ENCODE peak calls at places on chromosomes 5 and 9, in four cellular contexts. Y is activated T-cell treated with anti-CD3 and anti-CD28 coated beads for 1 hour; W is activated naive CD8-positive, alpha-beta T cell treated with anti-CD3 and anti-CD28 coated beads for 36 hours; R is mesenchymal stem cell. G is an unnamed sample.
A peak's percentile ranks its signal among the peaks of the same experiment; 100 is the strongest.

GRCh38 chr9:109968702-109969450 is 188.9 kb downstream of the PALM2AKAP2 start:
- DNase-seq in Y (no peak), W (no peak), R (peak; percentile 33), G (no peak)

GRCh38 chr9:87640385-87640795 is 85.5 kb upstream of the CTSL start:
- DNase-seq in Y (no peak), W (no peak), R (no peak), G (no peak)

GRCh38 chr5:73673161-73673591 is 47.2 kb downstream of the ARHGEF28 start:
- DNase-seq in Y (no peak), W (no peak), R (peak; percentile 90), G (no peak)

GRCh38 chr9:116870566-116870965 is 183.5 kb downstream of the TRIM32 start:
- DNase-seq in Y (no peak), W (no peak), R (no peak), G (no peak)

GRCh38 chr5:105544300-105544699 is 1981.7 kb upstream of the NUDT12 start:
- DNase-seq in Y (no peak), W (no peak), R (no peak), G (no peak)

GRCh38 chr5:90408571-90409317 is 812 bp downstream of the CETN3 start:
- DNase-seq in Y (no peak), W (no peak), R (no peak), G (no peak)

GRCh38 chr9:137314561-137315560 is 12.8 kb upstream of the NRARP start:
- DNase-seq in Y (no peak), W (no peak), R (no peak), G (no peak)

GRCh38 chr5:94066437-94067207 is 325.2 kb upstream of the POU5F2 start:
- DNase-seq in Y (no peak), W (no peak), R (no peak), G (no peak)

GRCh38 chr5:180329606-180330269 is 23.4 kb downstream of the GFPT2 start:
- DNase-seq in Y (no peak), W (no peak), R (no peak), G (no peak)

GRCh38 chr9:136538599-136539426 is 7.0 kb downstream of the NOTCH1 start:
- DNase-seq in Y (peak; percentile 30), W (peak; percentile 81), R (no peak), G (peak; percentile 83)

GRCh38 chr9:127644943-127645342 is 32.9 kb downstream of the STXBP1 start:
- DNase-seq in Y (no peak), W (no peak), R (no peak), G (no peak)

GRCh38 chr9:70111042-70111602 is 67.5 kb downstream of the MAMDC2 start:
- DNase-seq in Y (peak; percentile 25), W (peak; percentile 44), R (peak; percentile 63), G (peak; percentile 72)

GRCh38 chr5:39580702-39581498 is 156.1 kb upstream of the DAB2 start:
- DNase-seq in Y (no peak), W (no peak), R (peak; percentile 49), G (no peak)

GRCh38 chr5:181187500-181188213 is 17.3 kb downstream of the TRIM7 start:
- DNase-seq in Y (no peak), W (peak; percentile 74), R (peak; percentile 91), G (peak; percentile 86)

GRCh38 chr9:8382266-8382665 is 582.7 kb upstream of the DMAC1 start:
- DNase-seq in Y (no peak), W (no peak), R (no peak), G (no peak)

GRCh38 chr5:178340637-178341036 is 108.0 kb upstream of the PHYKPL start:
- DNase-seq in Y (no peak), W (no peak), R (no peak), G (no peak)

GRCh38 chr9:84238652-84239051 is 101.9 kb downstream of the SLC28A3 start:
- DNase-seq in Y (no peak), W (no peak), R (no peak), G (peak; percentile 8)

GRCh38 chr9:130663258-130664171 is 879 bp upstream of the PRDM12 start:
- DNase-seq in Y (no peak), W (no peak), R (peak; percentile 11), G (no peak)

GRCh38 chr5:72523960-72524582 is 16.9 kb upstream of the ZNF366 start:
- DNase-seq in Y (no peak), W (no peak), R (peak; percentile 82), G (no peak)

GRCh38 chr5:36692791-36693763 is 86.7 kb downstream of the SLC1A3 start:
- DNase-seq in Y (no peak), W (peak; percentile 56), R (peak; percentile 53), G (peak; percentile 70)

GRCh38 chr9:3181049-3181953 is 337.4 kb upstream of the PUM3 start:
- DNase-seq in Y (peak; percentile 6), W (peak; percentile 58), R (peak; percentile 13), G (peak; percentile 71)

GRCh38 chr5:173704615-173705511 is 88.4 kb upstream of the BOD1 start:
- DNase-seq in Y (no peak), W (no peak), R (no peak), G (no peak)

GRCh38 chr5:73365990-73366667 is 82.4 kb downstream of the FOXD1 start:
- DNase-seq in Y (no peak), W (no peak), R (no peak), G (no peak)

G was measured in activated CD8-positive, alpha-beta T cell treated with anti-CD3 and anti-CD28 coated beads for 36 hours.